ENCODE peak calls at places on chromosomes 6 and 20, in seven cellular contexts. G is SJSA1, M is tibial nerve, Y is breast epithelium, W is A673, D is spleen, X is heart right ventricle. R is an unnamed sample.
A peak's percentile ranks its signal among the peaks of the same experiment; 100 is the strongest.

GRCh38 chr6:133568970-133569889 is 319.7 kb upstream of the TCF21 start:
- DNase-seq in X (no peak), M (peak; percentile 48), D (no peak), G (peak; percentile 87), W (peak; percentile 67), Y (no peak), R (peak; percentile 28)

GRCh38 chr20:49712918-49713778 is 530 bp downstream of the B4GALT5 start:
- DNase-seq in M (no peak), G (peak; percentile 51), X (peak; percentile 53), W (peak; percentile 36), D (peak; percentile 88), Y (peak; percentile 26), R (no peak)

GRCh38 chr20:23637282-23638221 is at the start of gene CST3:
- DNase-seq in G (peak; percentile 95), W (peak; percentile 89), M (peak; percentile 88), D (peak; percentile 90), Y (peak; percentile 77), X (peak; percentile 94), R (no peak)

GRCh38 chr20:37282558-37282957 is 6.9 kb upstream of the MANBAL start:
- DNase-seq in D (no peak), G (no peak), W (peak; percentile 16), M (no peak), X (no peak), Y (no peak), R (no peak)

GRCh38 chr6:158233214-158233795 is 65.2 kb downstream of the GTF2H5 start:
- DNase-seq in M (no peak), Y (no peak), W (no peak), D (no peak), X (no peak), G (no peak), R (no peak)

GRCh38 chr6:84455630-84456029 is 228.2 kb upstream of the CEP162 start:
- DNase-seq in Y (no peak), G (no peak), M (no peak), W (peak; percentile 28), X (no peak), D (no peak), R (no peak)

GRCh38 chr6:155782320-155782730 is 326.7 kb upstream of the NOX3 start:
- DNase-seq in W (peak; percentile 61), M (no peak), Y (peak; percentile 18), D (no peak), X (no peak), G (peak; percentile 76), R (peak; percentile 74)

GRCh38 chr6:4209201-4209600 is 73.8 kb upstream of the ECI2 start:
- DNase-seq in X (no peak), W (no peak), Y (no peak), M (no peak), G (no peak), D (no peak), R (no peak)

GRCh38 chr20:44319880-44320422 is 8.9 kb upstream of the FITM2 start:
- DNase-seq in D (no peak), X (no peak), G (no peak), M (no peak), Y (no peak), W (no peak), R (no peak)

GRCh38 chr20:32509639-32510066 is 75.5 kb downstream of the NOL4L start:
- DNase-seq in Y (peak; percentile 50), G (no peak), M (no peak), X (no peak), W (no peak), D (no peak), R (peak; percentile 39)

GRCh38 chr6:31769684-31770371 is 7.3 kb downstream of the VWA7 start:
- DNase-seq in G (peak; percentile 82), M (peak; percentile 57), W (peak; percentile 63), Y (peak; percentile 57), X (peak; percentile 76), D (peak; percentile 96), R (no peak)

GRCh38 chr6:132548746-132549463 is 3.6 kb upstream of the TAAR8 start:
- DNase-seq in D (no peak), W (no peak), Y (no peak), M (no peak), G (no peak), X (no peak), R (no peak)
- H3K27me3 ChIP-seq in D (no peaks in the 10 kb centered on the region), W (peaks cover 88% of the 10 kb centered on the region), Y (no peaks in the 10 kb centered on the region), M (no peaks in the 10 kb centered on the region), G (peaks cover 6% of the 10 kb centered on the region), X (peaks cover 7% of the 10 kb centered on the region), R (no peaks in the 10 kb centered on the region)

GRCh38 chr20:46563848-46564197 is 13.4 kb upstream of the OCSTAMP start:
- DNase-seq in D (no peak), W (no peak), X (no peak), M (no peak), G (no peak), Y (no peak), R (no peak)

GRCh38 chr20:46562009-46562372 is 11.5 kb upstream of the OCSTAMP start:
- DNase-seq in D (no peak), X (no peak), Y (no peak), G (no peak), M (no peak), W (no peak), R (no peak)

GRCh38 chr20:46563170-46563847 is 12.9 kb upstream of the OCSTAMP start:
- DNase-seq in D (no peak), W (no peak), M (no peak), G (no peak), X (no peak), Y (no peak), R (no peak)

GRCh38 chr20:46564241-46564957 is 13.9 kb upstream of the OCSTAMP start:
- DNase-seq in M (no peak), W (no peak), D (no peak), Y (no peak), G (no peak), X (no peak), R (no peak)

DNA sequence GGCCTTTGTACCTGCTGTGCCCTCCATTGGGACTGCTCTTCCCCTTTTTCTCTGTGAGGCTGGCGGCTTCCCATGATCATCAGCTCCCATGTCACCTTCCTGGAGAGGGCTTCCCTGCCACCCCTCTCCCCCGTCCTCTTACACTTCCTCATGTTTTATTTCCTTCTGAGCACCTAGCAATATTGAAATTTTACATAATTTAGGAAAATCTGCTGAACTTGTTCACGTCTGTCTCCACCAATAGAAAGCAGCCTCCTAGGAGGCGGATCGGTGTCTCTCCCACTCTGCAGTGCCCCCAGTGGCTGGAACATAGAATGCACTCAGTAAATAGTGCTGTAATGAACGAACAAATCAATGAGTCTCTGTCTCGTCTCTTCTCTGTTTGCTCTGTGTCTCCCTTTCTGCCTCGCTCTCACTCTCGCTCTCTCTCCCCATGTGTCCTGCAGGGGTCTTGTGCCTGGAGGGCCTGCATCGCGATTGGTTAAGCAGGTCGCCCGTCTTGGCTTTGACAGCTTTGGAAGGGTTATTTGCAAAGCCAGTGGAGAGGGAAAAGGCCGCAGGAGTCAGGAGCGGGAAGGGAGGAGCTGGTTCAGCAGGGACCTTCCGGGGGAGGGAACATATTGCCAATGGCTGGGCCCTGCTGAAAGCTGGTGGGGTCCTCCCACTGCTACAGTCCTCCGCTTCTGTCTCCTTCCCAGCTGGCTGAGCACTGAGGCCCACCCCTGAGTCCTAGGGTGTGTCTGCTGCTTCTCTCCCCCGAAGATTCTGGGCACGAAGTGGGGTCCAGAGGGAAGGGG is 12.1 kb upstream of the OCSTAMP start:
- DNase-seq in W (peak; percentile 76), G (peak; percentile 57), X (peak; percentile 33), D (no peak), M (peak; percentile 95), Y (peak; percentile 47), R (no peak)
- H3K4me3 ChIP-seq in W (peak overlapping the region; percentile 14), G (no peak overlapping the region), X (no peak overlapping the region), D (no peak overlapping the region), M (peak overlapping the region; percentile 5), Y (peak overlapping the region; percentile 36), R (peak overlapping the region; percentile 22)

GRCh38 chr20:21575981-21576740 is 62.3 kb upstream of the NKX2-2 start:
- DNase-seq in D (no peak), W (peak; percentile 94), G (no peak), Y (no peak), X (no peak), M (no peak), R (no peak)
- H3K27me3 ChIP-seq in D (no peaks in the 10 kb centered on the region), W (no peaks in the 10 kb centered on the region), G (no peaks in the 10 kb centered on the region), Y (peaks cover 12% of the 10 kb centered on the region), X (peaks cover 40% of the 10 kb centered on the region), M (no peaks in the 10 kb centered on the region), R (no peaks in the 10 kb centered on the region)

GRCh38 chr20:16028923-16029322 is 544.3 kb downstream of the KIF16B start:
- DNase-seq in X (no peak), G (no peak), Y (no peak), W (no peak), M (no peak), D (no peak), R (no peak)
- H3K4me3 ChIP-seq in X (no peak overlapping the region), G (no peak overlapping the region), Y (no peak overlapping the region), W (no peak overlapping the region), M (no peak overlapping the region), D (no peak overlapping the region), R (no peak overlapping the region)

GRCh38 chr6:73085362-73085975 is 139.8 kb downstream of the KHDC1L start:
- DNase-seq in W (no peak), G (no peak), D (no peak), Y (no peak), X (no peak), M (no peak), R (no peak)

GRCh38 chr6:73083886-73084285 is 141.4 kb downstream of the KHDC1L start:
- DNase-seq in D (no peak), W (no peak), Y (no peak), M (no peak), X (no peak), G (no peak), R (no peak)

GRCh38 chr6:73086726-73087125 is 138.6 kb downstream of the KHDC1L start:
- DNase-seq in W (no peak), G (no peak), Y (no peak), D (no peak), M (no peak), X (no peak), R (no peak)

GRCh38 chr6:73088138-73088813 is 137.0 kb downstream of the KHDC1L start:
- DNase-seq in G (no peak), D (no peak), M (no peak), W (no peak), X (no peak), Y (no peak), R (no peak)
- H3K27me3 ChIP-seq in G (no peaks in the 10 kb centered on the region), D (no peaks in the 10 kb centered on the region), M (no peaks in the 10 kb centered on the region), W (no peaks in the 10 kb centered on the region), X (no peaks in the 10 kb centered on the region), Y (no peaks in the 10 kb centered on the region), R (no peaks in the 10 kb centered on the region)

GRCh38 chr6:24891004-24891403 is 44.8 kb downstream of the RIPOR2 start:
- DNase-seq in M (no peak), G (no peak), D (no peak), Y (no peak), X (no peak), W (no peak), R (peak; percentile 41)
- H3K4me3 ChIP-seq in M (no peak overlapping the region), G (no peak overlapping the region), D (no peak overlapping the region), Y (no peak overlapping the region), X (no peak overlapping the region), W (no peak overlapping the region), R (no peak overlapping the region)

DNA sequence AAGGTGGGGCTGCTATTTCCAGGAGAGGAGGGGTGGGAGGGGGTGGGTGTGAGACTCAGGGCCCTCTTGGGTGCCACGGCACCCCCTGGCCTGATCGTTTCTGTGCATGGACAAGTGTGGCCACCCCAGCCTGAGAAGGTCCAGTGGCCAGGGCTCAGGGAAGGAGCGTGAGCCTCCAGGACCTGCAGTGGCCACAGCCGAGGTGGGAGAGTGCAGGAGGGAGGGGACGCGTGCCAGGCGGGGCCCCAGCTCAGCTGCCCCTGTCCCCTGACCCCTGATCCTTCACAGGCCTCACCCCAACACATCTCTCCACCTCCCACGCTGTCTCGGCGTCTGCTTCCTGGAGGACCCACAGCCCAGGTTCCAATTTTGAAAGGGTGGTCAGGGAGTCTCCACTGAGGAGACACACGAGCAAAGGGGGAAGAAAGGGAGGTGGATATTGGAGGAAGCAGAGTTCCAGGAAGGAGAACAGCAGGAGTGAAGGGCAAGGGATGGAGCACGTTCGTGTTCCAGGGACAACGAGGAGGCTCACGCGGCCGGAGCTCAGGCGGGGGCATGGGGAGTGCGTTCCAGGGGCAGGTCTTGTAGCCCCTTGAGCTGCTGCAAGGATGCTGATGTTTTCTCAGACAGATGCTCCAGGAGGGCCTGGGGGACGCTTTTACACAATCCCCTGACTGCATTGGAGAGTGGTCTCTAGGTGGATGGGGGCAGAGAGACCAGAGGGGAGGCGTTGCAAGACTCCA is 4.2 kb upstream of the HRH3 start:
- DNase-seq in X (no peak), M (no peak), D (no peak), Y (no peak), G (no peak), W (no peak), R (no peak)
- H3K27me3 ChIP-seq in X (peaks cover 53% of the 10 kb centered on the region), M (peaks cover 91% of the 10 kb centered on the region), D (peaks cover 33% of the 10 kb centered on the region), Y (peaks cover 72% of the 10 kb centered on the region), G (peaks cover 81% of the 10 kb centered on the region), W (peaks cover 75% of the 10 kb centered on the region), R (peaks cover 32% of the 10 kb centered on the region)

R was measured in BJ.